ENCODE peak calls at places on chromosome 17, in four cellular contexts. B, I, Y and G are unnamed samples.

GRCh38 chr17:40545660-40546059 is 19.6 kb downstream of the CCR7 start:
- DNase-seq in Y (no peak), I (no peak), B (no peak), G (no peak)

GRCh38 chr17:47802341-47803022 is 19.1 kb downstream of the OSBPL7 start:
- DNase-seq in Y (no peak), B (no peak), I (no peak), G (peak; percentile 2)

GRCh38 chr17:28911411-28912045 is 8.6 kb upstream of the DHRS13 start:
- DNase-seq in Y (no peak), B (no peak), I (no peak), G (no peak)

GRCh38 chr17:72635034-72635654 is 457.3 kb downstream of the SLC39A11 start:
- DNase-seq in B (no peak), Y (no peak), I (no peak), G (no peak)

GRCh38 chr17:78016852-78017251 is 58.3 kb downstream of the TNRC6C start:
- DNase-seq in I (no peak), Y (no peak), B (no peak), G (no peak)

GRCh38 chr17:74528491-74529199 is 2.6 kb downstream of the CD300LB start:
- DNase-seq in B (no peak), I (no peak), Y (peak; percentile 43), G (no peak)

GRCh38 chr17:841313-841712 is 59.2 kb downstream of the MRM3 start:
- DNase-seq in Y (no peak), B (no peak), I (no peak), G (no peak)

GRCh38 chr17:67138392-67138791 is 94.0 kb downstream of the CACNG1 start:
- DNase-seq in B (no peak), I (no peak), Y (no peak), G (no peak)

GRCh38 chr17:20059728-20060188 is 50.6 kb downstream of the SPECC1 start:
- DNase-seq in B (no peak), I (no peak), Y (no peak), G (no peak)

GRCh38 chr17:60586288-60586974 is 13.6 kb upstream of the PPM1D start:
- DNase-seq in I (no peak), Y (no peak), B (no peak), G (no peak)

GRCh38 chr17:39699818-39700147 is at the start of gene ERBB2:
- DNase-seq in B (peak; percentile 68), I (peak; percentile 41), Y (peak; percentile 76), G (peak; percentile 31)

GRCh38 chr17:68532826-68533225 is 20.6 kb downstream of the PRKAR1A start:
- DNase-seq in B (no peak), Y (no peak), I (no peak), G (no peak)

GRCh38 chr17:79902146-79902791 is 63.0 kb upstream of the CBX4 start:
- DNase-seq in B (no peak), I (no peak), Y (no peak), G (no peak)

GRCh38 chr17:21291862-21292261 is 7.4 kb downstream of the MAP2K3 start:
- DNase-seq in B (no peak), I (no peak), Y (no peak), G (no peak)

GRCh38 chr17:72351884-72352346 is 231.1 kb downstream of the SOX9 start:
- DNase-seq in I (no peak), Y (no peak), B (no peak), G (no peak)

GRCh38 chr17:71360301-71360700 is 760.5 kb upstream of the SOX9 start:
- DNase-seq in B (no peak), Y (no peak), I (no peak), G (no peak)

GRCh38 chr17:14091367-14091766 is 22.1 kb downstream of the COX10 start:
- DNase-seq in Y (no peak), B (no peak), I (peak; percentile 4), G (no peak)

GRCh38 chr17:44159519-44160210 is 10.8 kb upstream of the ASB16 start:
- DNase-seq in B (no peak), Y (no peak), I (no peak), G (no peak)

GRCh38 chr17:67467500-67468481 is 90.7 kb downstream of the PITPNC1 start:
- DNase-seq in Y (no peak), I (no peak), B (no peak), G (no peak)

GRCh38 chr17:31926100-31926729 is 10.6 kb upstream of the SUZ12 start:
- DNase-seq in I (no peak), Y (no peak), B (no peak), G (no peak)

GRCh38 chr17:56148333-56148732 is 4.9 kb upstream of the ANKFN1 start:
- DNase-seq in Y (no peak), B (no peak), I (no peak), G (no peak)

GRCh38 chr17:29111816-29112499 is 68.2 kb downstream of the MYO18A start:
- DNase-seq in I (no peak), Y (peak; percentile 78), B (peak; percentile 66), G (no peak)

GRCh38 chr17:21375757-21376584 is at the start of gene KCNJ12:
- DNase-seq in Y (peak; percentile 59), B (peak; percentile 52), I (no peak), G (no peak)

GRCh38 chr17:77300016-77300686 is 159.4 kb downstream of the SEC14L1 start:
- DNase-seq in B (no peak), Y (no peak), I (no peak), G (no peak)

GRCh38 chr17:69327060-69327831 is at the start of gene ABCA5:
- DNase-seq in I (peak; percentile 32), Y (peak; percentile 89), B (peak; percentile 82), G (peak; percentile 33)

GRCh38 chr17:17759164-17759563 is 77.6 kb downstream of the SREBF1 start:
- DNase-seq in Y (no peak), B (no peak), I (no peak), G (no peak)

GRCh38 chr17:10050597-10051101 is 145.6 kb upstream of the RCVRN start:
- DNase-seq in I (peak; percentile 34), B (no peak), Y (peak; percentile 70), G (no peak)

GRCh38 chr17:74759243-74759801 is 10.9 kb downstream of the NHERF1 start:
- DNase-seq in B (no peak), I (no peak), Y (no peak), G (no peak)

GRCh38 chr17:8797621-8798175 is 1.5 kb downstream of the MFSD6L start:
- DNase-seq in B (no peak), I (no peak), Y (no peak), G (no peak)

GRCh38 chr17:21125862-21126261 is 902 bp upstream of the DHRS7B start:
- DNase-seq in Y (no peak), I (no peak), B (no peak), G (no peak)

GRCh38 chr17:19833914-19834313 is 33.8 kb downstream of the ULK2 start:
- DNase-seq in I (no peak), Y (no peak), B (no peak), G (no peak)

GRCh38 chr17:40025991-40026815 is 11.0 kb downstream of the CSF3 start:
- DNase-seq in Y (no peak), I (no peak), B (no peak), G (no peak)

GRCh38 chr17:30550512-30551273 is 73.5 kb downstream of the GOSR1 start:
- DNase-seq in Y (no peak), B (no peak), I (no peak), G (no peak)

GRCh38 chr17:27295945-27296344 is 2.0 kb downstream of the WSB1 start:
- DNase-seq in Y (no peak), B (no peak), I (no peak), G (no peak)

GRCh38 chr17:79042421-79043190 is 18.6 kb downstream of the C1QTNF1 start:
- DNase-seq in Y (peak; percentile 69), I (no peak), B (peak; percentile 69), G (no peak)

GRCh38 chr17:71338396-71338795 is 782.4 kb upstream of the SOX9 start:
- DNase-seq in I (no peak), Y (no peak), B (no peak), G (peak; percentile 31)

GRCh38 chr17:17811381-17812210 is 25.2 kb downstream of the SREBF1 start:
- DNase-seq in I (no peak), B (no peak), Y (no peak), G (no peak)

GRCh38 chr17:34633351-34633750 is 54.0 kb downstream of the TMEM132E start:
- DNase-seq in I (no peak), B (no peak), Y (no peak), G (no peak)

GRCh38 chr17:34635876-34636275 is 56.5 kb downstream of the TMEM132E start:
- DNase-seq in B (no peak), I (no peak), Y (no peak), G (no peak)

GRCh38 chr17:34637041-34637547 is 57.7 kb downstream of the TMEM132E start:
- DNase-seq in Y (no peak), B (no peak), I (no peak), G (no peak)

GRCh38 chr17:34633760-34634159 is 54.4 kb downstream of the TMEM132E start:
- DNase-seq in Y (no peak), I (no peak), B (no peak), G (no peak)

GRCh38 chr17:34634551-34635160 is 55.3 kb downstream of the TMEM132E start:
- DNase-seq in B (no peak), Y (no peak), I (no peak), G (no peak)
- H3K4me3 ChIP-seq in B (no peak overlapping the region), Y (no peak overlapping the region), I (no peak overlapping the region), G (no peak overlapping the region)

GRCh38 chr17:2092253-2092652 is 37.4 kb downstream of the HIC1 start:
- DNase-seq in B (no peak), I (no peak), Y (peak; percentile 24), G (no peak)

GRCh38 chr17:2089021-2089422 is 34.1 kb downstream of the HIC1 start:
- DNase-seq in I (no peak), B (no peak), Y (peak; percentile 51), G (no peak)

GRCh38 chr17:2093349-2093748 is 38.4 kb downstream of the HIC1 start:
- DNase-seq in B (no peak), Y (peak; percentile 12), I (no peak), G (no peak)

GRCh38 chr17:2090210-2090641 is 35.3 kb downstream of the HIC1 start:
- DNase-seq in I (no peak), Y (peak; percentile 18), B (no peak), G (no peak)

GRCh38 chr17:2090804-2091534 is 36.1 kb downstream of the HIC1 start:
- DNase-seq in Y (peak; percentile 80), B (peak; percentile 64), I (peak; percentile 82), G (peak; percentile 89)
- TF ChIP-seq CTCF in Y (no peak), B (peak; percentile 51), I (peak; percentile 70), G (peak; percentile 62)

DNA sequence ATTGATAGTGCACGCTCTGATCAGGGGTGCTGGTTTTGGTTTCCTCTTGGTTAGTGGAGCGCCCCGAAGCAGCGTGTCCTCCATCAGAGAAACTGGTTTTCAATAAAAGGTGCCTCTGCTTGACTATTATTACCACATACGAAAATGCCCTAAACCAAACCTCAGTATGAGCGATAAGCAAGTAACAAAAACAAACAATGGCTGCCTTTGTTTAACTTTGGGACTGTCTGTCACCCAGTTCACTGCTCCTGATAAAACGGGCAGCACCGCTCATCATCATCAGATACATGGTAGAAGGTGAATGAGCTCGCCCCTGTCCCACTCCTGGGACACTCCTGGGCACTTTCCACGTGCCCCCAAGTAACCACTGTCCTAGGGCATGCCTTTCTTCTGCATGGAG is 24.0 kb downstream of the DUSP14 start:
- DNase-seq in Y (no peak), B (no peak), I (no peak), G (no peak)
- H3K4me3 ChIP-seq in Y (no peak overlapping the region), B (no peak overlapping the region), I (no peak overlapping the region), G (no peak overlapping the region)

GRCh38 chr17:82107341-82107860 is 9.4 kb upstream of the FASN start:
- DNase-seq in Y (no peak), I (no peak), B (peak; percentile 12), G (no peak)
- TF ChIP-seq CTCF in Y (no peak), I (peak; percentile 32), B (peak; percentile 33), G (peak; percentile 32)